ENCODE peak calls at places on chromosomes 7 and 10, in seven cellular contexts. One of them, this sample, is unnamed.

GRCh38 chr7:151157645-151158329 is 9.7 kb downstream of the GBX1 start:
- DNase-seq in epithelial cell of prostate: peak
- DNase-seq in ovary: no peak
- DNase-seq in IMR-90: peak
- DNase-seq in stomach: no peak
- DNase-seq in mesendoderm: no peak
- DNase-seq in H9: no peak
- DNase-seq in this sample: no peak

GRCh38 chr7:34160261-34160752 is 255.0 kb downstream of the BMPER start:
- DNase-seq in epithelial cell of prostate: no peak
- DNase-seq in ovary: no peak
- DNase-seq in IMR-90: peak
- DNase-seq in stomach: no peak
- DNase-seq in mesendoderm: no peak
- DNase-seq in H9: no peak
- DNase-seq in this sample: no peak

GRCh38 chr10:78524941-78525340 is 491.3 kb downstream of the RPS24 start:
- DNase-seq in epithelial cell of prostate: no peak
- DNase-seq in ovary: no peak
- DNase-seq in IMR-90: no peak
- DNase-seq in stomach: no peak
- DNase-seq in mesendoderm: no peak
- DNase-seq in H9: no peak
- DNase-seq in this sample: no peak

GRCh38 chr7:136883046-136883445 is 14.6 kb downstream of the CHRM2 start:
- DNase-seq in epithelial cell of prostate: no peak
- DNase-seq in ovary: no peak
- DNase-seq in IMR-90: peak
- DNase-seq in stomach: no peak
- DNase-seq in mesendoderm: peak
- DNase-seq in H9: no peak
- DNase-seq in this sample: no peak

GRCh38 chr10:54749623-54750022 is 51.4 kb downstream of the PCDH15 start:
- DNase-seq in epithelial cell of prostate: no peak
- DNase-seq in ovary: no peak
- DNase-seq in IMR-90: no peak
- DNase-seq in stomach: no peak
- DNase-seq in mesendoderm: no peak
- DNase-seq in H9: no peak
- DNase-seq in this sample: no peak

GRCh38 chr10:60820093-60820769 is 42.0 kb downstream of the CDK1 start:
- DNase-seq in epithelial cell of prostate: no peak
- DNase-seq in ovary: no peak
- DNase-seq in IMR-90: peak
- DNase-seq in stomach: no peak
- DNase-seq in mesendoderm: peak
- DNase-seq in H9: no peak
- DNase-seq in this sample: no peak

GRCh38 chr10:113480828-113481502 is 71.9 kb upstream of the HABP2 start:
- DNase-seq in epithelial cell of prostate: peak
- DNase-seq in ovary: no peak
- DNase-seq in IMR-90: no peak
- DNase-seq in stomach: peak
- DNase-seq in mesendoderm: no peak
- DNase-seq in H9: no peak
- DNase-seq in this sample: no peak

GRCh38 chr7:150322114-150322832 is 882 bp upstream of the LRRC61 start:
- DNase-seq in epithelial cell of prostate: no peak
- DNase-seq in ovary: no peak
- DNase-seq in IMR-90: no peak
- DNase-seq in stomach: no peak
- DNase-seq in mesendoderm: no peak
- DNase-seq in H9: no peak
- DNase-seq in this sample: no peak

GRCh38 chr7:55415173-55415778 is 50.1 kb downstream of the LANCL2 start:
- DNase-seq in epithelial cell of prostate: peak
- DNase-seq in ovary: peak
- DNase-seq in IMR-90: peak
- DNase-seq in stomach: peak
- DNase-seq in mesendoderm: peak
- DNase-seq in H9: peak
- DNase-seq in this sample: peak

GRCh38 chr7:90384433-90384832 is 18.8 kb upstream of the CLDN12 start:
- DNase-seq in epithelial cell of prostate: no peak
- DNase-seq in ovary: no peak
- DNase-seq in IMR-90: peak
- DNase-seq in stomach: no peak
- DNase-seq in mesendoderm: no peak
- DNase-seq in H9: no peak
- DNase-seq in this sample: peak

GRCh38 chr7:148535227-148535626 is 55.3 kb upstream of the C7orf33 start:
- DNase-seq in epithelial cell of prostate: no peak
- DNase-seq in ovary: no peak
- DNase-seq in IMR-90: no peak
- DNase-seq in stomach: no peak
- DNase-seq in mesendoderm: no peak
- DNase-seq in H9: no peak
- DNase-seq in this sample: peak

GRCh38 chr7:36273836-36274235 is 115.8 kb upstream of the ANLN start:
- DNase-seq in epithelial cell of prostate: no peak
- DNase-seq in ovary: no peak
- DNase-seq in IMR-90: no peak
- DNase-seq in stomach: no peak
- DNase-seq in mesendoderm: no peak
- DNase-seq in H9: no peak
- DNase-seq in this sample: no peak

GRCh38 chr10:43028143-43028542 is 48.7 kb upstream of the RET start:
- DNase-seq in epithelial cell of prostate: no peak
- DNase-seq in ovary: no peak
- DNase-seq in IMR-90: no peak
- DNase-seq in stomach: no peak
- DNase-seq in mesendoderm: no peak
- DNase-seq in H9: no peak
- DNase-seq in this sample: no peak

GRCh38 chr10:100791254-100792058 is 46.1 kb downstream of the PAX2 start:
- DNase-seq in epithelial cell of prostate: no peak
- DNase-seq in ovary: no peak
- DNase-seq in IMR-90: no peak
- DNase-seq in stomach: no peak
- DNase-seq in mesendoderm: no peak
- DNase-seq in H9: no peak
- DNase-seq in this sample: no peak

GRCh38 chr7:19621740-19622139 is 87.1 kb downstream of the POLR1F start:
- DNase-seq in epithelial cell of prostate: no peak
- DNase-seq in ovary: no peak
- DNase-seq in IMR-90: peak
- DNase-seq in stomach: no peak
- DNase-seq in mesendoderm: no peak
- DNase-seq in H9: no peak
- DNase-seq in this sample: peak

GRCh38 chr7:2261611-2262010 is 19.6 kb downstream of the NUDT1 start:
- DNase-seq in epithelial cell of prostate: no peak
- DNase-seq in ovary: no peak
- DNase-seq in IMR-90: no peak
- DNase-seq in stomach: no peak
- DNase-seq in mesendoderm: no peak
- DNase-seq in H9: no peak
- DNase-seq in this sample: no peak

DNA sequence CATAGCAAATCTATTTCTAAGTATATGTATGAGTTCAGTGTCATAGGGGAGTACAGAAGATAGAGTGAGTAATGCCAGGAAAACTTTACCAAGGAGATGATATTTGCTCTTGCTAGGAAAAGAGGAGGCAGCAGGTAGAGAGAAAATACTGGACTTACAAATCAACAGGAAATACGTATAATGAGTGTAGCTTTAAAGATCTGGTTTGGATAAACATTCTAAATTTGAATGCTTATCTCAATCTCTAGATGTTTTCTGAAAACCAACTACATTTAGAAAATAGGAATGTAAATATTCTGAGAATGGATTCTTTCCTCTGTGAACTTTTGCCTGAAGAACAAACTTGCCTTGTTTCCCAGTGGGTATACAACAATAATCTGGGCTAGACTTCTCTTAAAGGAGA is 46.9 kb upstream of the GNAI1 start:
- DNase-seq in epithelial cell of prostate: no peak
- DNase-seq in ovary: no peak
- DNase-seq in IMR-90: no peak
- DNase-seq in stomach: no peak
- DNase-seq in mesendoderm: no peak
- DNase-seq in H9: no peak
- DNase-seq in this sample: peak
- H3K27ac ChIP-seq in epithelial cell of prostate: peak
- H3K27ac ChIP-seq in ovary: no peak
- H3K27ac ChIP-seq in IMR-90: peak
- H3K27ac ChIP-seq in stomach: peak
- H3K27ac ChIP-seq in mesendoderm: no peak
- H3K27ac ChIP-seq in H9: no peak
- H3K27ac ChIP-seq in this sample: no peak

GRCh38 chr7:132526111-132526741 is 50.0 kb downstream of the PLXNA4 start:
- DNase-seq in epithelial cell of prostate: no peak
- DNase-seq in ovary: no peak
- DNase-seq in IMR-90: no peak
- DNase-seq in stomach: no peak
- DNase-seq in mesendoderm: no peak
- DNase-seq in H9: no peak
- DNase-seq in this sample: no peak
- H3K27ac ChIP-seq in epithelial cell of prostate: no peak
- H3K27ac ChIP-seq in ovary: no peak
- H3K27ac ChIP-seq in IMR-90: no peak
- H3K27ac ChIP-seq in stomach: no peak
- H3K27ac ChIP-seq in mesendoderm: no peak
- H3K27ac ChIP-seq in H9: no peak
- H3K27ac ChIP-seq in this sample: no peak

GRCh38 chr7:1227814-1228534 is 4.7 kb upstream of the UNCX start:
- DNase-seq in epithelial cell of prostate: no peak
- DNase-seq in ovary: no peak
- DNase-seq in IMR-90: no peak
- DNase-seq in stomach: no peak
- DNase-seq in mesendoderm: peak
- DNase-seq in H9: peak
- DNase-seq in this sample: no peak
- H3K27ac ChIP-seq in epithelial cell of prostate: no peak
- H3K27ac ChIP-seq in ovary: no peak
- H3K27ac ChIP-seq in IMR-90: no peak
- H3K27ac ChIP-seq in stomach: no peak
- H3K27ac ChIP-seq in mesendoderm: no peak
- H3K27ac ChIP-seq in H9: no peak
- H3K27ac ChIP-seq in this sample: no peak

GRCh38 chr7:8037151-8037550 is 68.6 kb downstream of the GLCCI1 start:
- DNase-seq in epithelial cell of prostate: peak
- DNase-seq in ovary: no peak
- DNase-seq in IMR-90: no peak
- DNase-seq in stomach: no peak
- DNase-seq in mesendoderm: peak
- DNase-seq in H9: no peak
- DNase-seq in this sample: no peak

GRCh38 chr7:8040768-8041369 is 72.3 kb downstream of the GLCCI1 start:
- DNase-seq in epithelial cell of prostate: no peak
- DNase-seq in ovary: no peak
- DNase-seq in IMR-90: no peak
- DNase-seq in stomach: no peak
- DNase-seq in mesendoderm: no peak
- DNase-seq in H9: no peak
- DNase-seq in this sample: no peak

GRCh38 chr7:8035190-8035589 is 66.6 kb downstream of the GLCCI1 start:
- DNase-seq in epithelial cell of prostate: no peak
- DNase-seq in ovary: no peak
- DNase-seq in IMR-90: no peak
- DNase-seq in stomach: no peak
- DNase-seq in mesendoderm: peak
- DNase-seq in H9: no peak
- DNase-seq in this sample: no peak

GRCh38 chr7:8035647-8036518 is 67.3 kb downstream of the GLCCI1 start:
- DNase-seq in epithelial cell of prostate: peak
- DNase-seq in ovary: no peak
- DNase-seq in IMR-90: peak
- DNase-seq in stomach: no peak
- DNase-seq in mesendoderm: peak
- DNase-seq in H9: peak
- DNase-seq in this sample: peak
- H3K27ac ChIP-seq in epithelial cell of prostate: no peak
- H3K27ac ChIP-seq in ovary: no peak
- H3K27ac ChIP-seq in IMR-90: no peak
- H3K27ac ChIP-seq in stomach: no peak
- H3K27ac ChIP-seq in mesendoderm: no peak
- H3K27ac ChIP-seq in H9: no peak
- H3K27ac ChIP-seq in this sample: no peak

GRCh38 chr10:19762026-19762425 is 54.2 kb upstream of the PLXDC2 start:
- DNase-seq in epithelial cell of prostate: no peak
- DNase-seq in ovary: no peak
- DNase-seq in IMR-90: no peak
- DNase-seq in stomach: no peak
- DNase-seq in mesendoderm: no peak
- DNase-seq in H9: no peak
- DNase-seq in this sample: no peak

GRCh38 chr10:19772958-19773357 is 43.3 kb upstream of the PLXDC2 start:
- DNase-seq in epithelial cell of prostate: no peak
- DNase-seq in ovary: no peak
- DNase-seq in IMR-90: no peak
- DNase-seq in stomach: no peak
- DNase-seq in mesendoderm: peak
- DNase-seq in H9: no peak
- DNase-seq in this sample: no peak

GRCh38 chr10:19767876-19768275 is 48.4 kb upstream of the PLXDC2 start:
- DNase-seq in epithelial cell of prostate: no peak
- DNase-seq in ovary: no peak
- DNase-seq in IMR-90: no peak
- DNase-seq in stomach: no peak
- DNase-seq in mesendoderm: peak
- DNase-seq in H9: peak
- DNase-seq in this sample: no peak
- H3K27ac ChIP-seq in epithelial cell of prostate: no peak
- H3K27ac ChIP-seq in ovary: no peak
- H3K27ac ChIP-seq in IMR-90: no peak
- H3K27ac ChIP-seq in stomach: no peak
- H3K27ac ChIP-seq in mesendoderm: no peak
- H3K27ac ChIP-seq in H9: no peak
- H3K27ac ChIP-seq in this sample: no peak

This sample was measured in foreskin keratinocyte.